ENCODE peak calls at places on chromosomes 6 and 20, in five cellular contexts. One of them, this sample, is unnamed.

GRCh38 chr20:8749101-8749500 is 319.8 kb upstream of the PLCB4 start:
- DNase-seq in ovary: no peak
- DNase-seq in fibroblast of lung: peak
- DNase-seq in SK-N-MC: no peak
- DNase-seq in lower lobe of right lung: no peak
- DNase-seq in this sample: no peak

GRCh38 chr6:106281088-106281487 is 44.5 kb downstream of the ATG5 start:
- DNase-seq in fibroblast of lung: peak
- DNase-seq in lower lobe of right lung: no peak
- DNase-seq in ovary: no peak
- DNase-seq in SK-N-MC: no peak
- DNase-seq in this sample: no peak

GRCh38 chr6:159727717-159728440 is 573 bp downstream of the WTAP start:
- DNase-seq in lower lobe of right lung: no peak
- DNase-seq in SK-N-MC: no peak
- DNase-seq in fibroblast of lung: peak
- DNase-seq in ovary: no peak
- DNase-seq in this sample: no peak

GRCh38 chr20:46767127-46767761 is 57.8 kb downstream of the SLC2A10 start:
- DNase-seq in lower lobe of right lung: no peak
- DNase-seq in SK-N-MC: no peak
- DNase-seq in fibroblast of lung: peak
- DNase-seq in ovary: no peak
- DNase-seq in this sample: peak

GRCh38 chr6:41768545-41769308 is 11.0 kb downstream of the FRS3 start:
- DNase-seq in fibroblast of lung: no peak
- DNase-seq in SK-N-MC: no peak
- DNase-seq in ovary: no peak
- DNase-seq in lower lobe of right lung: no peak
- DNase-seq in this sample: no peak

GRCh38 chr20:59661621-59662020 is 57.3 kb downstream of the PHACTR3 start:
- DNase-seq in fibroblast of lung: no peak
- DNase-seq in lower lobe of right lung: no peak
- DNase-seq in SK-N-MC: no peak
- DNase-seq in ovary: no peak
- DNase-seq in this sample: no peak

GRCh38 chr20:29299811-29300578 is 1957.5 kb upstream of the DEFB115 start:
- DNase-seq in lower lobe of right lung: no peak
- DNase-seq in fibroblast of lung: no peak
- DNase-seq in ovary: no peak
- DNase-seq in SK-N-MC: no peak
- DNase-seq in this sample: no peak

GRCh38 chr20:20009784-20010253 is 7.3 kb upstream of the NAA20 start:
- DNase-seq in fibroblast of lung: no peak
- DNase-seq in SK-N-MC: no peak
- DNase-seq in ovary: no peak
- DNase-seq in lower lobe of right lung: no peak
- DNase-seq in this sample: no peak

GRCh38 chr20:14555676-14556075 is 218.3 kb upstream of the FLRT3 start:
- DNase-seq in ovary: no peak
- DNase-seq in fibroblast of lung: no peak
- DNase-seq in lower lobe of right lung: no peak
- DNase-seq in SK-N-MC: no peak
- DNase-seq in this sample: no peak

GRCh38 chr6:4253604-4254211 is 118.3 kb upstream of the ECI2 start:
- DNase-seq in fibroblast of lung: peak
- DNase-seq in lower lobe of right lung: no peak
- DNase-seq in SK-N-MC: no peak
- DNase-seq in ovary: no peak
- DNase-seq in this sample: peak

GRCh38 chr6:4907602-4908001 is 96.2 kb downstream of the RPP40 start:
- DNase-seq in lower lobe of right lung: no peak
- DNase-seq in SK-N-MC: no peak
- DNase-seq in fibroblast of lung: no peak
- DNase-seq in ovary: no peak
- DNase-seq in this sample: no peak

GRCh38 chr6:135950709-135951108 is 99.2 kb downstream of the PDE7B start:
- DNase-seq in lower lobe of right lung: no peak
- DNase-seq in fibroblast of lung: no peak
- DNase-seq in SK-N-MC: no peak
- DNase-seq in ovary: no peak
- DNase-seq in this sample: no peak

GRCh38 chr20:40961686-40962640 is 66.7 kb upstream of the TOP1 start:
- DNase-seq in ovary: no peak
- DNase-seq in lower lobe of right lung: no peak
- DNase-seq in SK-N-MC: no peak
- DNase-seq in fibroblast of lung: peak
- DNase-seq in this sample: peak

GRCh38 chr6:159941286-159942113 is 27.4 kb upstream of the IGF2R start:
- DNase-seq in SK-N-MC: no peak
- DNase-seq in ovary: no peak
- DNase-seq in fibroblast of lung: peak
- DNase-seq in lower lobe of right lung: no peak
- DNase-seq in this sample: no peak

GRCh38 chr6:30213999-30214982 is 1.1 kb upstream of the TRIM26 start:
- DNase-seq in lower lobe of right lung: peak
- DNase-seq in fibroblast of lung: peak
- DNase-seq in ovary: peak
- DNase-seq in SK-N-MC: no peak
- DNase-seq in this sample: peak

GRCh38 chr20:52493177-52493711 is 301.7 kb upstream of the ZFP64 start:
- DNase-seq in SK-N-MC: no peak
- DNase-seq in fibroblast of lung: no peak
- DNase-seq in ovary: no peak
- DNase-seq in lower lobe of right lung: no peak
- DNase-seq in this sample: no peak

GRCh38 chr20:31910071-31910803 is 39.8 kb downstream of the TTLL9 start:
- DNase-seq in ovary: no peak
- DNase-seq in fibroblast of lung: no peak
- DNase-seq in SK-N-MC: no peak
- DNase-seq in lower lobe of right lung: no peak
- DNase-seq in this sample: no peak

GRCh38 chr20:12057778-12058177 is 140.1 kb downstream of the BTBD3 start:
- DNase-seq in ovary: no peak
- DNase-seq in fibroblast of lung: no peak
- DNase-seq in lower lobe of right lung: no peak
- DNase-seq in SK-N-MC: no peak
- DNase-seq in this sample: no peak

GRCh38 chr6:73308712-73309533 is 45.2 kb downstream of the DPPA5 start:
- DNase-seq in SK-N-MC: no peak
- DNase-seq in lower lobe of right lung: no peak
- DNase-seq in ovary: no peak
- DNase-seq in fibroblast of lung: peak
- DNase-seq in this sample: peak

GRCh38 chr6:11710221-11710836 is 68.3 kb downstream of the ADTRP start:
- DNase-seq in SK-N-MC: peak
- DNase-seq in fibroblast of lung: no peak
- DNase-seq in ovary: no peak
- DNase-seq in lower lobe of right lung: no peak
- DNase-seq in this sample: no peak

GRCh38 chr6:142008016-142008735 is 124.5 kb upstream of the GJE1 start:
- DNase-seq in lower lobe of right lung: no peak
- DNase-seq in fibroblast of lung: no peak
- DNase-seq in ovary: no peak
- DNase-seq in SK-N-MC: no peak
- DNase-seq in this sample: no peak

GRCh38 chr20:10524034-10524476 is 89.0 kb downstream of the SLX4IP start:
- DNase-seq in SK-N-MC: no peak
- DNase-seq in lower lobe of right lung: no peak
- DNase-seq in ovary: peak
- DNase-seq in fibroblast of lung: peak
- DNase-seq in this sample: no peak

GRCh38 chr6:4935486-4935885 is 68.4 kb downstream of the RPP40 start:
- DNase-seq in lower lobe of right lung: no peak
- DNase-seq in ovary: no peak
- DNase-seq in SK-N-MC: no peak
- DNase-seq in fibroblast of lung: no peak
- DNase-seq in this sample: no peak

GRCh38 chr6:149233056-149233715 is 84.3 kb upstream of the TAB2 start:
- DNase-seq in SK-N-MC: no peak
- DNase-seq in fibroblast of lung: peak
- DNase-seq in lower lobe of right lung: no peak
- DNase-seq in ovary: no peak
- DNase-seq in this sample: peak

GRCh38 chr6:71028236-71028876 is 71.5 kb upstream of the B3GAT2 start:
- DNase-seq in SK-N-MC: no peak
- DNase-seq in ovary: no peak
- DNase-seq in lower lobe of right lung: no peak
- DNase-seq in fibroblast of lung: no peak
- DNase-seq in this sample: no peak

GRCh38 chr6:49639177-49639817 is 2.7 kb upstream of the RHAG start:
- DNase-seq in fibroblast of lung: no peak
- DNase-seq in SK-N-MC: no peak
- DNase-seq in lower lobe of right lung: no peak
- DNase-seq in ovary: no peak
- DNase-seq in this sample: no peak

GRCh38 chr20:49281059-49281912 is 3.4 kb upstream of the ZNFX1 start:
- DNase-seq in SK-N-MC: no peak
- DNase-seq in ovary: no peak
- DNase-seq in fibroblast of lung: peak
- DNase-seq in lower lobe of right lung: no peak
- DNase-seq in this sample: no peak

GRCh38 chr6:27765028-27765427 is 147.2 kb downstream of the OR2B2 start:
- DNase-seq in fibroblast of lung: no peak
- DNase-seq in SK-N-MC: no peak
- DNase-seq in ovary: no peak
- DNase-seq in lower lobe of right lung: no peak
- DNase-seq in this sample: no peak

GRCh38 chr6:160197662-160198061 is 61.0 kb downstream of the SLC22A2 start:
- DNase-seq in lower lobe of right lung: no peak
- DNase-seq in SK-N-MC: no peak
- DNase-seq in fibroblast of lung: no peak
- DNase-seq in ovary: no peak
- DNase-seq in this sample: no peak

GRCh38 chr20:58081842-58082241 is 146.6 kb downstream of the ANKRD60 start:
- DNase-seq in SK-N-MC: no peak
- DNase-seq in fibroblast of lung: peak
- DNase-seq in lower lobe of right lung: no peak
- DNase-seq in ovary: no peak
- DNase-seq in this sample: peak

GRCh38 chr6:52588087-52588709 is 11.3 kb upstream of the TRAM2 start:
- DNase-seq in lower lobe of right lung: no peak
- DNase-seq in fibroblast of lung: no peak
- DNase-seq in SK-N-MC: no peak
- DNase-seq in ovary: no peak
- DNase-seq in this sample: no peak

GRCh38 chr6:82240191-82240590 is 7.4 kb downstream of the IBTK start:
- DNase-seq in SK-N-MC: no peak
- DNase-seq in ovary: no peak
- DNase-seq in fibroblast of lung: no peak
- DNase-seq in lower lobe of right lung: no peak
- DNase-seq in this sample: no peak

GRCh38 chr6:142406131-142406530 is 104.3 kb downstream of the ADGRG6 start:
- DNase-seq in lower lobe of right lung: no peak
- DNase-seq in ovary: no peak
- DNase-seq in SK-N-MC: no peak
- DNase-seq in fibroblast of lung: peak
- DNase-seq in this sample: no peak

GRCh38 chr6:16316741-16317251 is 78.4 kb downstream of the GMPR start:
- DNase-seq in lower lobe of right lung: no peak
- DNase-seq in fibroblast of lung: peak
- DNase-seq in SK-N-MC: no peak
- DNase-seq in ovary: no peak
- DNase-seq in this sample: peak

GRCh38 chr6:167748046-167748445 is 78.7 kb upstream of the AFDN start:
- DNase-seq in lower lobe of right lung: no peak
- DNase-seq in fibroblast of lung: no peak
- DNase-seq in SK-N-MC: no peak
- DNase-seq in ovary: no peak
- DNase-seq in this sample: no peak

GRCh38 chr20:32969356-32970114 is 34.7 kb downstream of the SUN5 start:
- DNase-seq in SK-N-MC: no peak
- DNase-seq in ovary: no peak
- DNase-seq in lower lobe of right lung: no peak
- DNase-seq in fibroblast of lung: no peak
- DNase-seq in this sample: no peak

GRCh38 chr20:32971703-32972161 is 32.5 kb downstream of the SUN5 start:
- DNase-seq in SK-N-MC: no peak
- DNase-seq in ovary: no peak
- DNase-seq in fibroblast of lung: no peak
- DNase-seq in lower lobe of right lung: no peak
- DNase-seq in this sample: no peak

GRCh38 chr20:32972181-32973076 is 31.8 kb downstream of the SUN5 start:
- DNase-seq in fibroblast of lung: no peak
- DNase-seq in lower lobe of right lung: no peak
- DNase-seq in ovary: no peak
- DNase-seq in SK-N-MC: no peak
- DNase-seq in this sample: no peak

GRCh38 chr20:32970115-32970972 is 33.9 kb downstream of the SUN5 start:
- DNase-seq in ovary: no peak
- DNase-seq in lower lobe of right lung: no peak
- DNase-seq in fibroblast of lung: no peak
- DNase-seq in SK-N-MC: no peak
- DNase-seq in this sample: no peak

GRCh38 chr20:32970973-32971300 is 33.3 kb downstream of the SUN5 start:
- DNase-seq in ovary: no peak
- DNase-seq in SK-N-MC: no peak
- DNase-seq in fibroblast of lung: no peak
- DNase-seq in lower lobe of right lung: no peak
- DNase-seq in this sample: no peak
- H3K27ac ChIP-seq in ovary: no peak
- H3K27ac ChIP-seq in SK-N-MC: no peak
- H3K27ac ChIP-seq in fibroblast of lung: no peak
- H3K27ac ChIP-seq in lower lobe of right lung: peak
- H3K27ac ChIP-seq in this sample: no peak

GRCh38 chr6:958531-958930 is 265.6 kb upstream of the EXOC2 start:
- DNase-seq in SK-N-MC: no peak
- DNase-seq in lower lobe of right lung: no peak
- DNase-seq in ovary: no peak
- DNase-seq in fibroblast of lung: peak
- DNase-seq in this sample: peak
- H3K27ac ChIP-seq in SK-N-MC: no peak
- H3K27ac ChIP-seq in lower lobe of right lung: no peak
- H3K27ac ChIP-seq in ovary: no peak
- H3K27ac ChIP-seq in fibroblast of lung: peak
- H3K27ac ChIP-seq in this sample: no peak

GRCh38 chr6:34110610-34111009 is 35.3 kb downstream of the GRM4 start:
- DNase-seq in ovary: no peak
- DNase-seq in SK-N-MC: no peak
- DNase-seq in lower lobe of right lung: no peak
- DNase-seq in fibroblast of lung: no peak
- DNase-seq in this sample: no peak
- H3K27ac ChIP-seq in ovary: no peak
- H3K27ac ChIP-seq in SK-N-MC: no peak
- H3K27ac ChIP-seq in lower lobe of right lung: no peak
- H3K27ac ChIP-seq in fibroblast of lung: no peak
- H3K27ac ChIP-seq in this sample: no peak

DNA sequence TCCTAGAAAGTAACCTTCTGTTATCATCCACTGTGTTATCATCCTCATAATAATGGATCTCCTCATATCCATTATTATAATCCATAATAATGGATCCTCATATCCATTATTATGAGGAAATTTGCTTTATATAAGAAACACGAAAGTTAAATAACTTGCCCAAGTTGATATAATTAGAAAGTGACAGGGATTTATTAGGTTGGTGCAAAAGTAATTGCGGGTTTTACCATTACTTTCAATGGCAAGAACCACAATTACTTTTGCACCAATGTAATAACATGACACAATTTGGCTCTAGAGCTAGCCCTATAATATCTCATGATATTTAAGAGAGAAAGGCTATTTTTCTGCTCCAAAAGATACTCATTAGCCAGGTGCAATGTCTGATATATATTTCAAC is 275.7 kb upstream of the STXBP5 start:
- DNase-seq in ovary: no peak
- DNase-seq in lower lobe of right lung: no peak
- DNase-seq in fibroblast of lung: no peak
- DNase-seq in SK-N-MC: no peak
- DNase-seq in this sample: no peak
- H3K27ac ChIP-seq in ovary: no peak
- H3K27ac ChIP-seq in lower lobe of right lung: no peak
- H3K27ac ChIP-seq in fibroblast of lung: no peak
- H3K27ac ChIP-seq in SK-N-MC: no peak
- H3K27ac ChIP-seq in this sample: no peak

This sample was measured in RWPE1.